ENCODE peak calls at places on chromosomes 16 and 17, in four cellular contexts. W, E, J and F are unnamed samples.

GRCh38 chr17:40443196-40443987 is at the start of gene IGFBP4:
- DNase-seq in J (no peak), W (peak), E (peak), F (peak)

GRCh38 chr17:40561871-40562611 is 3.2 kb downstream of the CCR7 start:
- DNase-seq in J (peak), W (no peak), E (peak), F (no peak)

GRCh38 chr16:56617212-56618085 is 8.1 kb upstream of the MT1E start:
- DNase-seq in W (no peak), J (no peak), E (peak), F (no peak)

GRCh38 chr17:79033741-79034501 is 10.0 kb downstream of the C1QTNF1 start:
- DNase-seq in W (no peak), E (no peak), J (no peak), F (no peak)

GRCh38 chr17:16287563-16288027 is 65.7 kb downstream of the CENPV start:
- DNase-seq in J (peak), W (peak), E (no peak), F (peak)

GRCh38 chr16:17354121-17354750 is 116.5 kb downstream of the XYLT1 start:
- DNase-seq in J (no peak), E (no peak), W (no peak), F (no peak)

GRCh38 chr17:79933863-79934652 is 94.8 kb upstream of the CBX4 start:
- DNase-seq in J (no peak), E (no peak), W (no peak), F (no peak)

GRCh38 chr16:3175157-3176153 is 12.5 kb upstream of the OR1F1 start:
- DNase-seq in W (peak), J (no peak), E (peak), F (peak)

DNA sequence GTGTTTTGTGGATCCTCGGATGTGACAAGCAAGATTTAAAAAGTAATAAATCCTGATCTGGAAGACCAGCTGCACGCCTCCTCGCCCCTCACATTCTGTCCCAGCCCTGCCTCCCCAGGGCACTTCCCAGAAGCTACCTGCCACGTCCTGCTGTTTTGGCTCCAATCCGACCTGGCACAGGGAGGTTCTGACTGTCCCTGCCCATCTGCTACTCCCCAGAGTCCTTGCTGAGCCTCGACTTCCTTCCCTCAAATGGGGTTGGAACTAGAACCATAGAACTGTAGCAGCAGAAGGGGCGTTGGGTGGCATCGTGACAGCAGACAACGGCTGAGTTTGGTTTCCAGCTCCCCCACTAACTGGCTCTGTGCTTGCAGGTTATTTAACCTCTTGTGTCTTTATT is 71.7 kb downstream of the RPH3AL start:
- DNase-seq in W (no peak), E (no peak), J (no peak), F (no peak)
- TF ChIP-seq TCF7 in W (no peak), E (no peak), J (no peak), F (no peak)

GRCh38 chr17:61484174-61484573 is 32.0 kb downstream of the TBX4 start:
- DNase-seq in J (no peak), E (no peak), W (no peak), F (no peak)

GRCh38 chr17:61485067-61485775 is 33.0 kb downstream of the TBX4 start:
- DNase-seq in W (no peak), E (no peak), J (no peak), F (no peak)

GRCh38 chr17:61487161-61487654 is 35.0 kb downstream of the TBX4 start:
- DNase-seq in W (no peak), E (no peak), J (no peak), F (no peak)

GRCh38 chr17:61487668-61488595 is 35.7 kb downstream of the TBX4 start:
- DNase-seq in J (no peak), E (no peak), W (no peak), F (no peak)

GRCh38 chr17:61486135-61487120 is 34.2 kb downstream of the TBX4 start:
- DNase-seq in W (no peak), E (no peak), J (no peak), F (no peak)
- TF ChIP-seq TCF7 in W (no peak), E (no peak), J (no peak), F (no peak)

DNA sequence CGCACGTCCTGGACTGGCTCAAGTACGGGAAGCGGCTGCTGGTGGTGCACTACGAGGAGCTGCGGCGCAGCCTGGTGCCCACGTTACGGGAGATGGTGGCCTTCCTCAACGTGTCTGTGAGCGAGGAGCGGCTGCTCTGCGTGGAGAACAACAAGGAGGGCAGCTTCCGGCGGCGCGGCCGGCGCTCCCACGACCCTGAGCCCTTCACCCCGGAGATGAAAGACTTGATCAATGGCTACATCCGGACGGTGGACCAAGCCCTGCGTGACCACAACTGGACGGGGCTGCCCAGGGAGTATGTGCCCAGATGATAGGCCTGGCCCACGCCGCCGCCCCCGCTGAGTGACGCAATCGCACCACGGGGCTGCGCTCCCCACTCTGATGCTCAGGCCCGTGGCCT is 50.2 kb downstream of the WSCD1 start:
- DNase-seq in W (no peak), J (no peak), E (no peak), F (no peak)
- TF ChIP-seq TCF7 in W (no peak), J (no peak), E (no peak), F (no peak)

GRCh38 chr16:27202923-27203428 is 350 bp upstream of the KDM8 start:
- DNase-seq in J (no peak), E (no peak), W (no peak), F (no peak)
- TF ChIP-seq TCF7 in J (no peak), E (no peak), W (no peak), F (no peak)

DNA sequence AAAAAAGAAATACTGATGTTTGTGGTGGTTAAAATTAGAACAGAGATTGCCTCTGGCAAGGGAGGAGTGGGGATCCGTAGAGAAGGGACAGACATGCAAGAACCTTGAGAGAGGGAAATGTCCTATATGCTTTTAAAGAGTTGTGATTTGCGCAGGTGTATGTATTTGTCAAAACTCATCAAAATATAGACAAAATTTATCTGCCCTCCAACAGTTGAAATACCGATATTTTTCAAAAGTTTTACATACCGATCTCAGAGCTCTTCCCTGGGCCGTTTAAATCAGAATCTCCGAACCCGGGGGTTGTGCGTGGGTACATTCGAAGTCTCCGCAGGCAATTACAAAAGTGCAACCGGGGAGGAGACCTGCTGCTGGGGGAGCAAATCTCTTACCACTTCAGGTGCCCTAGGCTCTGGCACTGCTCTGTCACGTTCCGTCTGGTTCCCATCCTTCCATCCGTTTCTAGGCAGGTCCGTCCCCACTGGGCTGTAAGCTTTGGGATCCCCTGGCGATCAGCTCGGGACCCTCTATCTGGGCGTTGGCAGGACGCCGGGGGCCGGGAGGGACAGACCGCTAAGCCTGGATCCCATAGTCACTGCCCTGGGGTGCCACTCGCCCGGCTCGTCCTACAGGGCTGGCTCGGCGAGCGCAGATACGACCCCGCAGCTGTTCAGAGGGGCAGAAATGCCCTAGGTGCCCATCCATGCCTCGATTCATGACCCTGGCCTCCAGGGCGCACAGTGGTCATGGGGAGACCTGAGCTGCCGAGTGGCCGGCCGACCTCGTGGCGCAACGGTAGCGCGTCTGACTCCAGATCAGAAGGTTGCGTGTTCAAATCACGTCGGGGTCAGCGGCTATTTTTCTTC is 4.2 kb downstream of the BORCS6 start:
- DNase-seq in J (no peak), E (peak), W (peak), F (peak)
- TF ChIP-seq TCF7 in J (no peak), E (no peak), W (no peak), F (no peak)